ENCODE peak calls at places on chromosomes 5 and 9, in eight cellular contexts. C, B, S, Y, Z, R, D and T are unnamed samples.

GRCh38 chr5:72109625-72110024 is 2.4 kb downstream of the MAP1B start:
- DNase-seq in C (no peak), B (peak; percentile 48), S (peak; percentile 18), Y (no peak), Z (no peak), R (no peak), D (no peak), T (no peak)

GRCh38 chr5:136053336-136054121 is 24.7 kb downstream of the TGFBI start:
- DNase-seq in C (no peak), B (peak; percentile 79), S (peak; percentile 91), Y (peak; percentile 97), Z (no peak), R (peak; percentile 88), D (peak; percentile 87), T (peak; percentile 68)

GRCh38 chr9:118473527-118473926 is 769.3 kb downstream of the TLR4 start:
- DNase-seq in C (no peak), B (no peak), S (no peak), Y (no peak), Z (no peak), R (no peak), D (no peak), T (peak; percentile 9)

GRCh38 chr9:76717611-76718010 is 46.6 kb upstream of the PCA3 start:
- DNase-seq in C (no peak), B (no peak), S (no peak), Y (peak; percentile 4), Z (no peak), R (peak; percentile 14), D (no peak), T (peak; percentile 48)

GRCh38 chr9:135221951-135222631 is 134.6 kb downstream of the OLFM1 start:
- DNase-seq in C (no peak), B (no peak), S (no peak), Y (no peak), Z (no peak), R (no peak), D (no peak), T (no peak)

GRCh38 chr9:86591472-86591871 is 237.3 kb upstream of the TUT7 start:
- DNase-seq in C (no peak), B (no peak), S (no peak), Y (no peak), Z (no peak), R (no peak), D (no peak), T (no peak)

GRCh38 chr5:169980418-169981053 is at the start of gene INSYN2B:
- DNase-seq in C (peak; percentile 18), B (peak; percentile 91), S (peak; percentile 88), Y (peak; percentile 87), Z (no peak), R (peak; percentile 92), D (peak; percentile 47), T (peak; percentile 66)

GRCh38 chr9:98801969-98802371 is 5.5 kb upstream of the GALNT12 start:
- DNase-seq in C (no peak), B (no peak), S (no peak), Y (no peak), Z (no peak), R (no peak), D (no peak), T (no peak)

GRCh38 chr5:28165116-28165515 is 1126.7 kb upstream of the CDH9 start:
- DNase-seq in C (no peak), B (peak; percentile 38), S (peak; percentile 8), Y (no peak), Z (no peak), R (peak; percentile 43), D (no peak), T (peak; percentile 61)

GRCh38 chr9:88161144-88161543 is 22.9 kb upstream of the SPATA31C2 start:
- DNase-seq in C (no peak), B (no peak), S (no peak), Y (no peak), Z (no peak), R (no peak), D (no peak), T (no peak)

GRCh38 chr5:125317546-125317995 is 571.1 kb upstream of the ZNF608 start:
- DNase-seq in C (no peak), B (no peak), S (no peak), Y (peak; percentile 16), Z (no peak), R (no peak), D (no peak), T (no peak)

GRCh38 chr5:115389074-115389798 is 92.8 kb upstream of the CCDC112 start:
- DNase-seq in C (no peak), B (peak; percentile 20), S (no peak), Y (peak; percentile 48), Z (no peak), R (no peak), D (no peak), T (no peak)

GRCh38 chr9:98971168-98971914 is 27.6 kb downstream of the COL15A1 start:
- DNase-seq in C (peak; percentile 56), B (peak; percentile 79), S (peak; percentile 57), Y (peak; percentile 91), Z (no peak), R (peak; percentile 57), D (no peak), T (peak; percentile 38)

GRCh38 chr5:97508864-97509263 is 325.8 kb upstream of the RIOK2 start:
- DNase-seq in C (no peak), B (no peak), S (no peak), Y (no peak), Z (no peak), R (no peak), D (no peak), T (no peak)

GRCh38 chr9:129320575-129321311 is 142.7 kb upstream of the IER5L start:
- DNase-seq in C (peak; percentile 86), B (peak; percentile 92), S (peak; percentile 87), Y (peak; percentile 82), Z (peak; percentile 42), R (peak; percentile 88), D (peak; percentile 63), T (peak; percentile 84)

GRCh38 chr5:64384761-64385160 is 121.1 kb upstream of the RGS7BP start:
- DNase-seq in C (no peak), B (peak; percentile 16), S (peak; percentile 44), Y (no peak), Z (no peak), R (peak; percentile 36), D (no peak), T (no peak)
- TF ChIP-seq CTCF in C (no peak), B (no peak), S (peak; percentile 37), Y (no peak), Z (no peak), R (peak; percentile 33), D (no peak), T (peak; percentile 55)

GRCh38 chr9:130414081-130414731 is 30.6 kb upstream of the ASS1 start:
- DNase-seq in C (no peak), B (no peak), S (no peak), Y (no peak), Z (no peak), R (no peak), D (no peak), T (no peak)

GRCh38 chr9:130418776-130419175 is 26.0 kb upstream of the ASS1 start:
- DNase-seq in C (no peak), B (no peak), S (no peak), Y (no peak), Z (no peak), R (no peak), D (no peak), T (no peak)

GRCh38 chr9:130419521-130420035 is 25.2 kb upstream of the ASS1 start:
- DNase-seq in C (no peak), B (no peak), S (no peak), Y (no peak), Z (no peak), R (no peak), D (no peak), T (no peak)

GRCh38 chr9:130414910-130415746 is 29.6 kb upstream of the ASS1 start:
- DNase-seq in C (no peak), B (no peak), S (no peak), Y (no peak), Z (no peak), R (no peak), D (no peak), T (no peak)

DNA sequence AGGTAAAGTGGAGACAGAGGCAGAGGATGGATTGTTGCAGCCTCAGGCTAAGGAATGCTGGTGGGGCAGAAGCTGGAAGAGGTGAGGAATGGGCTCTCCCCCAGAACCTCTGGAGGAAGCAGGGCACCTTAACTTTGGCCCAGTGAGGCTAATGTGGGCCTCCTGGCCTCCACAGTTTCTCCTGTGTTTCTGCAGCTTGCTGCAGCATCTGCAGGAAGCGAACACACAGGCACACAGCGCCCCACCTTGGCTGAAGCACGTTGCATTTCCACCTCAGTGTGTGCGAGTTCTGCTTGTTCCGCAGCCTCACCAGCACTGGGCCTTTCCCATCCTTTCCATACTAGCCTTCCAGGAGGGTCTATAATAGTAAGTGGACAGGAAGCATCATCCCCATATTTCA is 27.2 kb upstream of the ASS1 start:
- DNase-seq in C (no peak), B (no peak), S (no peak), Y (no peak), Z (no peak), R (no peak), D (no peak), T (no peak)
- TF ChIP-seq CTCF in C (no peak), B (no peak), S (no peak), Y (no peak), Z (no peak), R (no peak), D (peak; percentile 8), T (peak; percentile 24)

GRCh38 chr5:178067705-178068104 is 45.6 kb upstream of the N4BP3 start:
- DNase-seq in C (no peak), B (no peak), S (no peak), Y (no peak), Z (no peak), R (no peak), D (no peak), T (no peak)

GRCh38 chr5:178071108-178071507 is 42.2 kb upstream of the N4BP3 start:
- DNase-seq in C (no peak), B (no peak), S (no peak), Y (no peak), Z (no peak), R (no peak), D (no peak), T (no peak)

GRCh38 chr5:178068293-178068692 is 45.0 kb upstream of the N4BP3 start:
- DNase-seq in C (no peak), B (no peak), S (no peak), Y (no peak), Z (no peak), R (no peak), D (no peak), T (no peak)

GRCh38 chr5:178072749-178073148 is 40.6 kb upstream of the N4BP3 start:
- DNase-seq in C (no peak), B (no peak), S (no peak), Y (no peak), Z (no peak), R (no peak), D (no peak), T (no peak)

DNA sequence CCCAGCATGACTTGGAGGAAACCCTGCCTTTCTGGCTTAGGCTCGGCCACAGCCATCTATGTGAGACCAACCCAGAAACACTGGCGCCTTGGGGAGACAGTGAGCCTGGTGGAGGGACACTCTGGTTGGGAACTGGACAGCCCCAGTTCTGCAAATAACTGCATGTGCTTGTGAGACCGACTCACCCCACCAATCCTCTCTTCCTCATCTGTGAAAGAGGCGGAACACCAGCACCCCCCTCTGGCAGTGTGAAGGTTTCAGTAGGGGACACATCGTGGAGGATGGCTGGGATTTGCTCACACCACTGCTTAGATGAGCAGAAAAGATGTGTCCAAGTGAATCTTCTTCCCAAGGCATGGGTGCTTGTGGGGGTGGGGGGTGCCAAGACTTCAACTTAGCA is 43.4 kb upstream of the N4BP3 start:
- DNase-seq in C (no peak), B (peak; percentile 36), S (peak; percentile 35), Y (peak; percentile 26), Z (peak; percentile 24), R (peak; percentile 33), D (no peak), T (no peak)
- TF ChIP-seq CTCF in C (no peak), B (peak; percentile 35), S (no peak), Y (peak; percentile 42), Z (no peak), R (peak; percentile 43), D (peak; percentile 29), T (peak; percentile 29)

GRCh38 chr9:133461975-133462374 is 2.2 kb downstream of the CACFD1 start:
- DNase-seq in C (no peak), B (no peak), S (no peak), Y (no peak), Z (no peak), R (no peak), D (no peak), T (no peak)
- TF ChIP-seq CTCF in C (no peak), B (no peak), S (no peak), Y (no peak), Z (no peak), R (no peak), D (no peak), T (no peak)